ENCODE peak calls at places on chromosomes 2 and 18, in six cellular contexts. K is stimulated activated naive CD8-positive, alpha-beta T cell treated with anti-CD3 and anti-CD28 coated beads, Interleukin-15, Interleukin-2, amounts not matched to agents 100 U/mL and 50 U/mL, for 24 hours; J is NCI-H1105 treated with DMSO at 0.1 percent for 48 hours; A is mucosa of gallbladder; Y is uterus; T is transverse colon. H is an unnamed sample.

GRCh38 chr2:32656069-32656468 is 28.2 kb downstream of the TTC27 start:
- DNase-seq in K (no peak), J (no peak), A (no peak), Y (no peak), T (no peak), H (no peak)

GRCh38 chr2:132642415-132642814 is 27.6 kb downstream of the LYPD1 start:
- DNase-seq in K (no peak), J (no peak), A (no peak), Y (no peak), T (no peak), H (no peak)

GRCh38 chr2:135701442-135701841 is 40.2 kb upstream of the UBXN4 start:
- DNase-seq in K (no peak), J (no peak), A (no peak), Y (no peak), T (no peak), H (no peak)

GRCh38 chr2:222753251-222753824 is 81.9 kb downstream of the MOGAT1 start:
- DNase-seq in K (no peak), J (peak; percentile 66), A (no peak), Y (no peak), T (no peak), H (peak; percentile 87)

GRCh38 chr2:29940706-29941105 is 19.3 kb upstream of the ALK start:
- DNase-seq in K (no peak), J (no peak), A (peak; percentile 47), Y (no peak), T (no peak), H (no peak)

GRCh38 chr2:64338910-64339500 is 115.0 kb upstream of the LGALSL start:
- DNase-seq in K (peak; percentile 53), J (no peak), A (no peak), Y (no peak), T (no peak), H (no peak)

GRCh38 chr18:45008694-45009372 is 328.1 kb downstream of the SETBP1 start:
- DNase-seq in K (no peak), J (no peak), A (no peak), Y (no peak), T (no peak), H (peak; percentile 50)

GRCh38 chr2:189142893-189143759 is 36.4 kb downstream of the COL5A2 start:
- DNase-seq in K (peak; percentile 41), J (peak; percentile 19), A (peak; percentile 37), Y (no peak), T (peak; percentile 24), H (peak; percentile 28)

GRCh38 chr2:231123362-231123898 is 1.4 kb downstream of the HTR2B start:
- DNase-seq in K (no peak), J (peak; percentile 7), A (no peak), Y (no peak), T (no peak), H (no peak)

GRCh38 chr18:10121028-10121427 is 207.2 kb downstream of the VAPA start:
- DNase-seq in K (no peak), J (no peak), A (no peak), Y (no peak), T (no peak), H (no peak)

GRCh38 chr18:77108821-77109692 is 23.5 kb downstream of the MBP start:
- DNase-seq in K (no peak), J (no peak), A (no peak), Y (peak; percentile 14), T (no peak), H (no peak)

GRCh38 chr2:68880213-68880612 is 9.0 kb upstream of the BMP10 start:
- DNase-seq in K (no peak), J (no peak), A (no peak), Y (no peak), T (no peak), H (no peak)

GRCh38 chr18:25516747-25517498 is 165.0 kb upstream of the ZNF521 start:
- DNase-seq in K (no peak), J (peak; percentile 50), A (no peak), Y (no peak), T (no peak), H (peak; percentile 7)

GRCh38 chr2:97704989-97705388 is 8.4 kb upstream of the ZAP70 start:
- DNase-seq in K (no peak), J (no peak), A (no peak), Y (no peak), T (no peak), H (no peak)

GRCh38 chr18:74196220-74197119 is 48.1 kb downstream of the TIMM21 start:
- DNase-seq in K (peak; percentile 25), J (peak; percentile 86), A (peak; percentile 57), Y (peak; percentile 49), T (peak; percentile 39), H (peak; percentile 58)

GRCh38 chr2:232348936-232349335 is 29.6 kb upstream of the ALPP start:
- DNase-seq in K (no peak), J (no peak), A (peak; percentile 37), Y (no peak), T (peak; percentile 78), H (no peak)

GRCh38 chr2:226079186-226079585 is 679.7 kb downstream of the NYAP2 start:
- DNase-seq in K (no peak), J (no peak), A (no peak), Y (no peak), T (no peak), H (no peak)

GRCh38 chr2:213067888-213068287 is 83.5 kb downstream of the IKZF2 start:
- DNase-seq in K (no peak), J (no peak), A (no peak), Y (no peak), T (no peak), H (no peak)

GRCh38 chr2:46784278-46784677 is 131.3 kb downstream of the MCFD2 start:
- DNase-seq in K (no peak), J (no peak), A (no peak), Y (no peak), T (no peak), H (no peak)

GRCh38 chr18:9354256-9354655 is 19.7 kb downstream of the TWSG1 start:
- DNase-seq in K (no peak), J (no peak), A (no peak), Y (no peak), T (no peak), H (no peak)

GRCh38 chr2:58664523-58665155 is 423.5 kb upstream of the FANCL start:
- DNase-seq in K (no peak), J (peak; percentile 34), A (no peak), Y (no peak), T (no peak), H (peak; percentile 31)

GRCh38 chr2:101559576-101559975 is 84.7 kb upstream of the RFX8 start:
- DNase-seq in K (no peak), J (no peak), A (no peak), Y (peak; percentile 33), T (no peak), H (no peak)

GRCh38 chr2:13601506-13601905 is 884.8 kb downstream of the TRIB2 start:
- DNase-seq in K (no peak), J (no peak), A (no peak), Y (no peak), T (no peak), H (no peak)

GRCh38 chr2:240429341-240429871 is 6.1 kb upstream of the GPC1 start:
- DNase-seq in K (no peak), J (no peak), A (no peak), Y (no peak), T (no peak), H (no peak)

GRCh38 chr2:42863751-42864150 is 71.4 kb upstream of the HAAO start:
- DNase-seq in K (no peak), J (no peak), A (no peak), Y (no peak), T (no peak), H (no peak)

GRCh38 chr2:62375051-62375450 is 130.9 kb downstream of the TMEM17 start:
- DNase-seq in K (no peak), J (peak; percentile 30), A (no peak), Y (no peak), T (no peak), H (no peak)

GRCh38 chr2:36172828-36173227 is 182.8 kb upstream of the CRIM1 start:
- DNase-seq in K (no peak), J (no peak), A (no peak), Y (no peak), T (no peak), H (no peak)

GRCh38 chr2:188787661-188788044 is 186.5 kb upstream of the COL3A1 start:
- DNase-seq in K (no peak), J (no peak), A (no peak), Y (no peak), T (no peak), H (no peak)

GRCh38 chr2:172996387-172996961 is 79.2 kb upstream of the MAP3K20 start:
- DNase-seq in K (no peak), J (no peak), A (no peak), Y (no peak), T (no peak), H (no peak)

GRCh38 chr2:227477291-227477690 is 5.3 kb downstream of the AGFG1 start:
- DNase-seq in K (no peak), J (no peak), A (no peak), Y (no peak), T (no peak), H (no peak)

GRCh38 chr2:22355816-22356433 is 1029.1 kb upstream of the KLHL29 start:
- DNase-seq in K (peak; percentile 62), J (peak; percentile 19), A (peak; percentile 62), Y (peak; percentile 49), T (peak; percentile 54), H (peak; percentile 7)

GRCh38 chr2:40043191-40043590 is 264.1 kb upstream of the THUMPD2 start:
- DNase-seq in K (no peak), J (no peak), A (no peak), Y (no peak), T (no peak), H (no peak)

GRCh38 chr2:147358375-147358774 is 486.5 kb upstream of the ACVR2A start:
- DNase-seq in K (no peak), J (no peak), A (no peak), Y (no peak), T (no peak), H (no peak)

GRCh38 chr2:179268277-179268935 is 3.8 kb upstream of the SESTD1 start:
- DNase-seq in K (peak; percentile 18), J (no peak), A (peak; percentile 31), Y (no peak), T (no peak), H (no peak)

GRCh38 chr2:215460682-215461081 is 24.8 kb upstream of the FN1 start:
- DNase-seq in K (no peak), J (no peak), A (no peak), Y (no peak), T (no peak), H (no peak)

GRCh38 chr2:165868211-165868610 is 74.2 kb upstream of the GALNT3 start:
- DNase-seq in K (no peak), J (peak; percentile 84), A (no peak), Y (no peak), T (no peak), H (peak; percentile 41)

GRCh38 chr2:172829229-172829628 is 93.6 kb downstream of the RAPGEF4 start:
- DNase-seq in K (no peak), J (no peak), A (no peak), Y (no peak), T (no peak), H (no peak)

GRCh38 chr2:54310961-54311360 is 54.9 kb upstream of the TSPYL6 start:
- DNase-seq in K (no peak), J (no peak), A (no peak), Y (no peak), T (no peak), H (peak; percentile 3)

GRCh38 chr2:108169982-108170625 is 69.7 kb upstream of the SULT1C3 start:
- DNase-seq in K (no peak), J (peak; percentile 14), A (no peak), Y (no peak), T (no peak), H (no peak)

H was measured in COR-L47.